ENCODE peak calls at places on chromosomes 2 and 18, in eight cellular contexts. Y is NCI-H1930; K is GM12864; Q is cardiac fibroblast; Z is amniotic stem cell; B is activated effector memory CD4-positive, alpha-beta T cell treated with anti-CD3 and anti-CD28 coated beads, Interleukin-2, amount 50 U/mL, for 16 hours; F is activated naive CD4-positive, alpha-beta T cell treated with anti-CD3 and anti-CD28 coated beads, Interleukin-2, amount 50 U/mL, for 16 hours; C is T-helper 2 cell. A is an unnamed sample.

GRCh38 chr2:100632759-100633158 is 70.0 kb downstream of the PDCL3 start:
- DNase-seq in F (no peak), Z (no peak), K (no peak), Q (no peak), Y (no peak), B (no peak), C (no peak), A (no peak)

GRCh38 chr2:158756976-158757375 is 38.1 kb upstream of the DAPL1 start:
- DNase-seq in Q (peak), K (no peak), B (no peak), Z (no peak), Y (no peak), C (no peak), F (no peak), A (no peak)

GRCh38 chr2:217538719-217539118 is 464.1 kb downstream of the TNS1 start:
- DNase-seq in K (no peak), C (no peak), Z (no peak), Q (no peak), F (no peak), B (no peak), Y (no peak), A (no peak)

GRCh38 chr2:197707316-197708213 is 2.4 kb downstream of the MARS2 start:
- DNase-seq in Z (no peak), F (no peak), Q (peak), B (no peak), C (no peak), K (no peak), Y (no peak), A (no peak)

GRCh38 chr2:171412571-171412970 is 21.2 kb downstream of the METTL8 start:
- DNase-seq in Y (no peak), Q (peak), Z (no peak), B (no peak), K (no peak), C (no peak), F (no peak), A (no peak)

GRCh38 chr2:160486341-160486740 is 7.3 kb downstream of the RBMS1 start:
- DNase-seq in F (no peak), K (no peak), C (no peak), Q (peak), Y (no peak), Z (no peak), B (no peak), A (no peak)

GRCh38 chr2:46963210-46963609 is 47.6 kb upstream of the MCFD2 start:
- DNase-seq in K (no peak), Z (no peak), Y (no peak), C (no peak), F (no peak), Q (no peak), B (no peak), A (no peak)

GRCh38 chr2:113700186-113700841 is 56.1 kb downstream of the SLC35F5 start:
- DNase-seq in Z (no peak), F (peak), K (peak), B (peak), Y (no peak), Q (peak), C (peak), A (peak)

GRCh38 chr2:239913632-239914417 is 111.3 kb downstream of the NDUFA10 start:
- DNase-seq in Y (no peak), K (no peak), F (no peak), B (peak), C (no peak), Q (no peak), Z (no peak), A (no peak)

GRCh38 chr2:65137197-65137780 is 7.4 kb upstream of the RAB1A start:
- DNase-seq in Q (no peak), Z (no peak), B (peak), F (no peak), Y (no peak), K (no peak), C (no peak), A (no peak)

GRCh38 chr2:236824836-236825235 is 255.2 kb downstream of the ACKR3 start:
- DNase-seq in B (no peak), Z (no peak), F (no peak), Y (peak), K (no peak), C (no peak), Q (no peak), A (no peak)

GRCh38 chr18:23143059-23143831 is 8.0 kb downstream of the CABLES1 start:
- DNase-seq in K (no peak), B (peak), C (no peak), F (no peak), Z (no peak), Y (no peak), Q (no peak), A (no peak)

GRCh38 chr2:46073540-46074018 is 223.6 kb upstream of the EPAS1 start:
- DNase-seq in Y (no peak), K (no peak), B (no peak), C (no peak), F (no peak), Z (peak), Q (peak), A (no peak)

GRCh38 chr2:24749069-24749691 is 44.0 kb downstream of the PTRHD1 start:
- DNase-seq in Z (no peak), Q (no peak), F (no peak), Y (no peak), K (no peak), C (no peak), B (no peak), A (no peak)

GRCh38 chr2:227939271-227940027 is 68.0 kb downstream of the DAW1 start:
- DNase-seq in B (no peak), K (no peak), Z (peak), Q (peak), Y (no peak), F (no peak), C (no peak), A (no peak)

GRCh38 chr2:205686231-205687017 is 4.1 kb downstream of the NRP2 start:
- DNase-seq in Z (no peak), F (no peak), Y (no peak), C (no peak), Q (no peak), B (no peak), K (no peak), A (no peak)

GRCh38 chr2:173963323-173963816 is 1.8 kb downstream of the SP3 start:
- DNase-seq in F (no peak), B (no peak), C (no peak), Y (peak), Q (peak), Z (peak), K (peak), A (peak)

GRCh38 chr2:185979546-185980071 is 241.0 kb downstream of the FSIP2 start:
- DNase-seq in Z (no peak), C (no peak), Y (no peak), K (no peak), B (no peak), F (no peak), Q (peak), A (no peak)

GRCh38 chr2:3634631-3635091 is 23.3 kb upstream of the ALLC start:
- DNase-seq in F (peak), Y (no peak), Z (no peak), C (no peak), K (no peak), Q (no peak), B (peak), A (no peak)

GRCh38 chr18:23977709-23978483 is 36.7 kb upstream of the TTC39C start:
- DNase-seq in Y (no peak), F (no peak), K (no peak), B (no peak), Q (peak), C (no peak), Z (no peak), A (peak)

GRCh38 chr2:162677476-162677875 is 161.1 kb downstream of the KCNH7 start:
- DNase-seq in C (no peak), Q (peak), Y (no peak), Z (no peak), K (no peak), F (no peak), B (no peak), A (no peak)

GRCh38 chr18:11859903-11860407 is 8.7 kb downstream of the CHMP1B start:
- DNase-seq in K (no peak), C (no peak), Q (peak), F (no peak), Z (peak), B (no peak), Y (no peak), A (no peak)